ENCODE peak calls at places on chromosome 3, in nine cellular contexts. M is HCT116, D is fibroblast of lung, Y is PC-3, V is lower lobe of right lung, X is spleen, W is mammary epithelial cell, L is heart left ventricle, C is upper lobe of left lung. Q is an unnamed sample.

GRCh38 chr3:138456961-138457862 is 22.8 kb downstream of the ESYT3 start:
- DNase-seq in M (no peak), D (no peak), Y (no peak), V (peak; percentile 23), X (no peak), W (no peak), L (peak; percentile 5), C (peak; percentile 8), Q (no peak)

GRCh38 chr3:62184559-62184958 is 188.8 kb downstream of the FEZF2 start:
- DNase-seq in M (no peak), D (peak; percentile 28), Y (no peak), V (no peak), X (no peak), W (no peak), L (no peak), C (no peak), Q (no peak)

GRCh38 chr3:9976736-9977709 is 9.6 kb downstream of the EMC3 start:
- DNase-seq in M (peak; percentile 68), D (peak; percentile 99), Y (peak; percentile 98), V (peak; percentile 78), X (no peak), W (peak; percentile 94), L (peak; percentile 68), C (peak; percentile 88), Q (no peak)

GRCh38 chr3:47813551-47814177 is 10.7 kb downstream of the DHX30 start:
- DNase-seq in M (no peak), D (no peak), Y (no peak), V (no peak), X (no peak), W (no peak), L (no peak), C (no peak), Q (no peak)

GRCh38 chr3:128488636-128488994 is 4.4 kb downstream of the GATA2 start:
- DNase-seq in M (no peak), D (no peak), Y (peak; percentile 42), V (no peak), X (no peak), W (no peak), L (no peak), C (no peak), Q (no peak)

GRCh38 chr3:20186600-20187004 is 596 bp upstream of the SGO1 start:
- DNase-seq in M (no peak), D (peak; percentile 27), Y (no peak), V (no peak), X (no peak), W (no peak), L (no peak), C (no peak), Q (no peak)

GRCh38 chr3:71397046-71397445 is 186.5 kb downstream of the FOXP1 start:
- DNase-seq in M (peak; percentile 4), D (peak; percentile 46), Y (peak; percentile 65), V (no peak), X (no peak), W (no peak), L (no peak), C (no peak), Q (no peak)

GRCh38 chr3:179321585-179322322 is 1.1 kb upstream of the ZNF639 start:
- DNase-seq in M (no peak), D (peak; percentile 70), Y (peak; percentile 55), V (no peak), X (no peak), W (peak; percentile 41), L (no peak), C (peak; percentile 37), Q (no peak)

GRCh38 chr3:45688882-45689786 is at the start of gene SACM1L:
- DNase-seq in M (peak; percentile 95), D (peak; percentile 99), Y (peak; percentile 99), V (peak; percentile 98), X (peak; percentile 100), W (peak; percentile 99), L (peak; percentile 98), C (peak; percentile 98), Q (peak; percentile 91)

GRCh38 chr3:49339593-49339946 is 283 bp downstream of the USP4 start:
- DNase-seq in M (no peak), D (no peak), Y (no peak), V (peak; percentile 63), X (peak; percentile 89), W (no peak), L (peak; percentile 36), C (peak; percentile 32), Q (no peak)

GRCh38 chr3:127691494-127691893 is 18.7 kb downstream of the ABTB1 start:
- DNase-seq in M (no peak), D (no peak), Y (no peak), V (peak; percentile 23), X (peak; percentile 61), W (no peak), L (no peak), C (no peak), Q (no peak)

GRCh38 chr3:142215111-142215510 is 10.3 kb downstream of the GK5 start:
- DNase-seq in M (no peak), D (peak; percentile 14), Y (no peak), V (no peak), X (no peak), W (no peak), L (no peak), C (no peak), Q (no peak)

GRCh38 chr3:104388624-104389023 is 978.1 kb upstream of the ALCAM start:
- DNase-seq in M (no peak), D (peak; percentile 48), Y (peak; percentile 67), V (no peak), X (no peak), W (peak; percentile 5), L (no peak), C (no peak), Q (no peak)

GRCh38 chr3:123296261-123296660 is 94.5 kb downstream of the SEC22A start:
- DNase-seq in M (no peak), D (no peak), Y (no peak), V (no peak), X (no peak), W (no peak), L (no peak), C (no peak), Q (no peak)

GRCh38 chr3:124276863-124277515 is 285.1 kb upstream of the ROPN1 start:
- DNase-seq in M (no peak), D (no peak), Y (no peak), V (no peak), X (peak; percentile 83), W (no peak), L (peak; percentile 45), C (peak; percentile 31), Q (no peak)

GRCh38 chr3:156376199-156376598 is 178.7 kb downstream of the SSR3 start:
- DNase-seq in M (no peak), D (no peak), Y (no peak), V (no peak), X (no peak), W (no peak), L (no peak), C (no peak), Q (no peak)

GRCh38 chr3:14829811-14830210 is 11.0 kb downstream of the FGD5 start:
- DNase-seq in M (no peak), D (no peak), Y (no peak), V (no peak), X (no peak), W (no peak), L (no peak), C (no peak), Q (no peak)

GRCh38 chr3:55615694-55616310 is 128.7 kb upstream of the WNT5A start:
- DNase-seq in M (no peak), D (no peak), Y (no peak), V (no peak), X (no peak), W (no peak), L (no peak), C (no peak), Q (no peak)

GRCh38 chr3:52352566-52352965 is 36.4 kb downstream of the DNAH1 start:
- DNase-seq in M (no peak), D (no peak), Y (no peak), V (peak; percentile 20), X (peak; percentile 46), W (no peak), L (no peak), C (no peak), Q (no peak)

GRCh38 chr3:153442799-153443487 is 280.9 kb downstream of the RAP2B start:
- DNase-seq in M (no peak), D (no peak), Y (no peak), V (no peak), X (no peak), W (no peak), L (no peak), C (no peak), Q (no peak)
- TF ChIP-seq CTCF in M (no peak), D (no peak), Y (no peak), V (no peak), X (no peak), W (no peak), L (no peak), C (no peak), Q (no peak)

GRCh38 chr3:169673521-169673920 is 10.0 kb upstream of the MECOM start:
- DNase-seq in M (no peak), D (no peak), Y (no peak), V (no peak), X (no peak), W (no peak), L (no peak), C (no peak), Q (no peak)
- H3K9me3 ChIP-seq in M (no peaks in the 10 kb centered on the region), D (no peaks in the 10 kb centered on the region), Y (no peaks in the 10 kb centered on the region), V (peaks cover 8% of the 10 kb centered on the region), X (peaks cover 12% of the 10 kb centered on the region), W (peaks cover 5% of the 10 kb centered on the region), L (peaks cover 25% of the 10 kb centered on the region), C (no peaks in the 10 kb centered on the region), Q (no peaks in the 10 kb centered on the region)

GRCh38 chr3:140972833-140973232 is 31.2 kb downstream of the SLC25A36 start:
- DNase-seq in M (no peak), D (peak; percentile 48), Y (peak; percentile 22), V (no peak), X (no peak), W (peak; percentile 17), L (no peak), C (no peak), Q (no peak)
- TF ChIP-seq CTCF in M (peak; percentile 28), D (peak; percentile 46), Y (peak; percentile 53), V (peak; percentile 29), X (peak; percentile 21), W (peak; percentile 41), L (peak; percentile 24), C (peak; percentile 29), Q (no peak)

GRCh38 chr3:150495149-150495548 is 51.1 kb downstream of the SERP1 start:
- DNase-seq in M (no peak), D (no peak), Y (peak; percentile 16), V (no peak), X (no peak), W (no peak), L (no peak), C (no peak), Q (no peak)
- H3K9me3 ChIP-seq in M (no peaks in the 10 kb centered on the region), D (no peaks in the 10 kb centered on the region), Y (no peaks in the 10 kb centered on the region), V (no peaks in the 10 kb centered on the region), X (no peaks in the 10 kb centered on the region), W (no peaks in the 10 kb centered on the region), L (no peaks in the 10 kb centered on the region), C (no peaks in the 10 kb centered on the region), Q (no peaks in the 10 kb centered on the region)

GRCh38 chr3:85572426-85572825 is 613.6 kb downstream of the CADM2 start:
- DNase-seq in M (no peak), D (no peak), Y (no peak), V (no peak), X (no peak), W (no peak), L (no peak), C (no peak), Q (no peak)
- TF ChIP-seq CTCF in M (no peak), D (no peak), Y (no peak), V (no peak), X (no peak), W (no peak), L (no peak), C (no peak), Q (no peak)

Q was measured in CD4-positive, alpha-beta T cell.